ENCODE peak calls at places on chromosomes 13 and 19, in four cellular contexts. A is nephron progenitor cell, I is heart right ventricle, L is T-helper 22 cell. K is an unnamed sample.

GRCh38 chr19:41430907-41431306 is 3.7 kb upstream of the B3GNT8 start:
- DNase-seq in A (no peak), L (no peak), I (no peak), K (no peak)

GRCh38 chr19:10111405-10111811 is at the start of gene P2RY11:
- DNase-seq in A (no peak), I (no peak), L (no peak), K (no peak)

GRCh38 chr13:112261924-112262323 is 114.2 kb upstream of the SPACA7 start:
- DNase-seq in A (no peak), I (no peak), L (no peak), K (no peak)

GRCh38 chr13:69331245-69331644 is 776.4 kb upstream of the ATXN8OS start:
- DNase-seq in L (no peak), I (no peak), A (no peak), K (no peak)

GRCh38 chr13:20270163-20270865 is 38.2 kb upstream of the GJB6 start:
- DNase-seq in A (no peak), I (no peak), L (no peak), K (peak)

GRCh38 chr13:30561506-30561905 is 56.2 kb upstream of the USPL1 start:
- DNase-seq in L (no peak), A (no peak), I (no peak), K (no peak)

GRCh38 chr19:41792513-41793413 is 3.6 kb upstream of the CEACAM3 start:
- DNase-seq in A (peak), I (peak), L (no peak), K (no peak)

GRCh38 chr19:44662686-44663085 is 8.6 kb upstream of the CEACAM19 start:
- DNase-seq in L (no peak), I (no peak), A (no peak), K (no peak)

GRCh38 chr13:92512852-92513251 is 713.8 kb upstream of the GPC6 start:
- DNase-seq in I (no peak), A (no peak), L (no peak), K (no peak)

GRCh38 chr13:76440568-76440967 is 445.6 kb downstream of the KCTD12 start:
- DNase-seq in I (no peak), L (no peak), A (no peak), K (no peak)

K was measured in COR-L47.